ENCODE peak calls at places on chromosomes 7 and 10, in seven cellular contexts. Q, D, S, Y, K, B and E are unnamed samples.

GRCh38 chr10:26540601-26541000 is 102.5 kb downstream of the APBB1IP start:
- DNase-seq in Q (no peak), D (no peak), S (no peak), Y (no peak), K (no peak), B (no peak), E (no peak)

GRCh38 chr7:102991540-102992214 is 78.9 kb downstream of the LRRC17 start:
- DNase-seq in Q (no peak), D (no peak), S (peak), Y (peak), K (peak), B (no peak), E (no peak)

GRCh38 chr7:8037151-8037550 is 68.6 kb downstream of the GLCCI1 start:
- DNase-seq in Q (no peak), D (no peak), S (no peak), Y (no peak), K (no peak), B (no peak), E (no peak)

GRCh38 chr7:38932509-38933168 is 23.6 kb upstream of the VPS41 start:
- DNase-seq in Q (no peak), D (peak), S (peak), Y (peak), K (peak), B (peak), E (no peak)

GRCh38 chr10:100522107-100522811 is 2.6 kb upstream of the SEC31B start:
- DNase-seq in Q (no peak), D (no peak), S (no peak), Y (no peak), K (no peak), B (no peak), E (no peak)

GRCh38 chr10:627032-627992 is 62.2 kb downstream of the DIP2C start:
- DNase-seq in Q (no peak), D (no peak), S (no peak), Y (no peak), K (no peak), B (no peak), E (no peak)

GRCh38 chr10:130013938-130014733 is 50.1 kb upstream of the EBF3 start:
- DNase-seq in Q (no peak), D (no peak), S (no peak), Y (no peak), K (no peak), B (no peak), E (no peak)

GRCh38 chr10:61939575-61940301 is 38.2 kb downstream of the ARID5B start:
- DNase-seq in Q (no peak), D (no peak), S (no peak), Y (no peak), K (no peak), B (no peak), E (no peak)

GRCh38 chr7:30206466-30206865 is 71.7 kb downstream of the MTURN start:
- DNase-seq in Q (no peak), D (no peak), S (no peak), Y (no peak), K (no peak), B (no peak), E (no peak)

GRCh38 chr10:69495666-69496065 is 44.4 kb downstream of the TSPAN15 start:
- DNase-seq in Q (no peak), D (no peak), S (peak), Y (no peak), K (no peak), B (no peak), E (no peak)

GRCh38 chr7:116354171-116354545 is 143.8 kb downstream of the TES start:
- DNase-seq in Q (no peak), D (no peak), S (peak), Y (no peak), K (peak), B (no peak), E (no peak)

GRCh38 chr7:13990319-13990983 is 985 bp upstream of the ETV1 start:
- DNase-seq in Q (no peak), D (no peak), S (peak), Y (no peak), K (peak), B (no peak), E (peak)

GRCh38 chr7:149171894-149172533 is 23.3 kb upstream of the ZNF282 start:
- DNase-seq in Q (no peak), D (no peak), S (no peak), Y (no peak), K (no peak), B (no peak), E (no peak)

GRCh38 chr7:11315687-11316258 is 342.1 kb downstream of the PHF14 start:
- DNase-seq in Q (no peak), D (no peak), S (no peak), Y (no peak), K (no peak), B (no peak), E (no peak)

GRCh38 chr10:99996934-99997648 is 12.7 kb downstream of the DNMBP start:
- DNase-seq in Q (no peak), D (no peak), S (no peak), Y (no peak), K (no peak), B (no peak), E (no peak)

GRCh38 chr7:109206196-109206595 is 636.5 kb downstream of the DNAJB9 start:
- DNase-seq in Q (no peak), D (no peak), S (no peak), Y (no peak), K (no peak), B (no peak), E (no peak)

GRCh38 chr10:22927661-22928403 is at the start of gene ARMC3:
- DNase-seq in Q (peak), D (peak), S (peak), Y (peak), K (peak), B (no peak), E (peak)

GRCh38 chr7:32428546-32428945 is 61.6 kb downstream of the LSM5 start:
- DNase-seq in Q (no peak), D (no peak), S (no peak), Y (no peak), K (no peak), B (no peak), E (no peak)

GRCh38 chr7:101125989-101126650 is 784 bp upstream of the SERPINE1 start:
- DNase-seq in Q (no peak), D (no peak), S (peak), Y (peak), K (peak), B (peak), E (peak)

GRCh38 chr10:14386202-14386593 is 55.5 kb upstream of the FRMD4A start:
- DNase-seq in Q (no peak), D (peak), S (no peak), Y (peak), K (no peak), B (no peak), E (no peak)

GRCh38 chr10:86336341-86336740 is 30.3 kb downstream of the GRID1 start:
- DNase-seq in Q (no peak), D (no peak), S (no peak), Y (peak), K (no peak), B (no peak), E (no peak)

GRCh38 chr10:69005704-69006103 is 17.1 kb downstream of the KIFBP start:
- DNase-seq in Q (no peak), D (no peak), S (no peak), Y (no peak), K (no peak), B (no peak), E (no peak)

GRCh38 chr10:47026301-47027107 is 115.3 kb downstream of the PTPN20 start:
- DNase-seq in Q (no peak), D (no peak), S (no peak), Y (peak), K (peak), B (no peak), E (no peak)

GRCh38 chr10:132446661-132447445 is 49.9 kb downstream of the PWWP2B start:
- DNase-seq in Q (no peak), D (peak), S (peak), Y (no peak), K (peak), B (no peak), E (no peak)

GRCh38 chr7:128104109-128104742 is 73.0 kb upstream of the LRRC4 start:
- DNase-seq in Q (no peak), D (no peak), S (peak), Y (peak), K (no peak), B (no peak), E (no peak)

GRCh38 chr10:62153191-62153590 is 115.5 kb downstream of the RTKN2 start:
- DNase-seq in Q (no peak), D (no peak), S (no peak), Y (no peak), K (no peak), B (no peak), E (no peak)

GRCh38 chr10:93294004-93294403 is 188.1 kb downstream of the MYOF start:
- DNase-seq in Q (no peak), D (no peak), S (no peak), Y (no peak), K (no peak), B (no peak), E (no peak)

GRCh38 chr7:128094111-128094570 is 62.9 kb upstream of the LRRC4 start:
- DNase-seq in Q (no peak), D (no peak), S (no peak), Y (no peak), K (no peak), B (no peak), E (no peak)

GRCh38 chr7:121932768-121933167 is 59.8 kb downstream of the PTPRZ1 start:
- DNase-seq in Q (no peak), D (no peak), S (no peak), Y (no peak), K (no peak), B (no peak), E (no peak)

GRCh38 chr10:121645696-121646095 is 47.5 kb upstream of the FGFR2 start:
- DNase-seq in Q (no peak), D (no peak), S (no peak), Y (no peak), K (no peak), B (no peak), E (no peak)

GRCh38 chr10:110356628-110357245 is 52.0 kb upstream of the SMNDC1 start:
- DNase-seq in Q (no peak), D (peak), S (peak), Y (no peak), K (peak), B (no peak), E (no peak)

GRCh38 chr7:152925412-152926147 is 166.0 kb downstream of the ACTR3B start:
- DNase-seq in Q (no peak), D (no peak), S (no peak), Y (no peak), K (no peak), B (no peak), E (no peak)

GRCh38 chr10:43049081-43049551 is 27.8 kb upstream of the RET start:
- DNase-seq in Q (no peak), D (no peak), S (peak), Y (peak), K (no peak), B (no peak), E (no peak)

GRCh38 chr7:22488643-22489462 is 11.1 kb downstream of the STEAP1B start:
- DNase-seq in Q (peak), D (peak), S (peak), Y (no peak), K (peak), B (peak), E (peak)
- H3K27ac ChIP-seq in Q (no peak), D (no peak), S (no peak), Y (no peak), K (no peak), B (no peak), E (peak)

DNA sequence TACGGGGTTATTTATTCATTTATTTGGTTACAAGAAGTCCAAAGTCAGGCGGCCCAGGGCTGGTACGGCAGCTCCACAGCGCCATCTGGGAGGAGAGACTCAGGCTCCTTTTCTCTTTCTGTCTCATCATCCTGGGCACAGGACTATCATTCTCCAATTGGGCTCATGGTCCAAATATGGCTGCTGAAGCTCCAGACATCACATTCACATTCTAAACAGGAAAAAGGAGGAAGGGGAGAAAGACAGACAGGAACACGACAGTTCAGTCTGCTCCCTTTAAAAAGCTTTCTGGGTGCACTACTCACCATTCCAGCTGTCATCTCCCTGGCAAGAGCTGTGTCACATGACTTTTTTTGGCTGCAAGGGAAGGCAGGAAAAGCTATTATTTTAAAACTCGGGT is 74.4 kb upstream of the PDZD8 start:
- DNase-seq in Q (no peak), D (no peak), S (peak), Y (no peak), K (no peak), B (no peak), E (no peak)
- H3K27ac ChIP-seq in Q (no peak), D (no peak), S (no peak), Y (no peak), K (no peak), B (no peak), E (no peak)

GRCh38 chr10:128855656-128856428 is 611.2 kb upstream of the MGMT start:
- DNase-seq in Q (no peak), D (no peak), S (no peak), Y (no peak), K (no peak), B (no peak), E (no peak)

GRCh38 chr10:128853537-128853936 is 613.5 kb upstream of the MGMT start:
- DNase-seq in Q (no peak), D (no peak), S (no peak), Y (no peak), K (no peak), B (no peak), E (no peak)

GRCh38 chr10:128852449-128852848 is 614.6 kb upstream of the MGMT start:
- DNase-seq in Q (no peak), D (no peak), S (no peak), Y (no peak), K (no peak), B (no peak), E (no peak)

GRCh38 chr10:128852902-128853301 is 614.1 kb upstream of the MGMT start:
- DNase-seq in Q (no peak), D (no peak), S (no peak), Y (no peak), K (no peak), B (no peak), E (no peak)

GRCh38 chr10:128854965-128855364 is 612.1 kb upstream of the MGMT start:
- DNase-seq in Q (peak), D (no peak), S (peak), Y (peak), K (peak), B (peak), E (peak)
- H3K27ac ChIP-seq in Q (no peak), D (no peak), S (no peak), Y (no peak), K (no peak), B (peak), E (no peak)

DNA sequence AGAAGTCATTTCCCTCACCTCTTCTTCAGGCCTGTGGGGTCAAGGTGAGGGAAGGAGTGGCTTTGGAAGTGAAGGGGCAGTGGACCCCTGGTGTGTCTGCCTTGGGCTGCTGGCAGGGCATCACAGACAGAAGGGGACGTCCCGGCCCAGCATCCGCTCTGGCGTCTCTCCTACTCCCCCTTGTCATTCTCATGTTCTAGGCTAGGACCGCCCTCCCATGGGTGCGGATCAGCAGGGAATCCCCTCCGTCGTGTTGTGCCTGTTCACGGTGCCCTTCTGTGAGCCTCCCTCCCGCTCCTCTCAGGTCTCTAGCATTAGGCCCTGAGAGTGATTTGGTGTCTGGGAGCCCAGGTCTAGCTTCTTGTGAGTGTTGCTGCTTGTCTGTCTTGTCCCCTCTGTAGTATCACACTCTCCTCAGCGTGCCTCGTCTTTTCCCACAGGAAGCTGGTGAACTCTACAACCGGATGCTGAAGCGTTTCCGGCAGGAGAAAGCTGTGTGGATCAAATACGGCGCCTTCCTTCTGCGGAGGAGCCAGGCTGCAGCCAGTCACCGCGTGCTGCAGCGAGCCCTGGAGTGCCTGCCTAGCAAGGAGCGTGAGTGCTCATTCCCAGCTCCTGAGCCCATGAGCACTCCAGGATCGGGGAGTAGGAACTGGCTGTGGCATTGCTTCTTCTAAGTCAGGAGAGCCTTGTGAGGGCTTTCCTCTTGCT is 8.5 kb downstream of the CALHM2 start:
- DNase-seq in Q (no peak), D (no peak), S (no peak), Y (no peak), K (no peak), B (no peak), E (no peak)
- H3K27ac ChIP-seq in Q (no peak), D (no peak), S (no peak), Y (no peak), K (no peak), B (no peak), E (no peak)